ENCODE peak calls at places on chromosomes 1 and 21, in four cellular contexts. M, U, J and X are unnamed samples. For H3K36me3, the result is how much of the 10 kb centered on the place peaks cover.

GRCh38 chr21:20971296-20971921 is 26.8 kb upstream of the NCAM2 start:
- DNase-seq in J (peak), U (no peak), M (peak), X (peak)

GRCh38 chr21:33858672-33859372 is 56.8 kb downstream of the ATP5PO start:
- DNase-seq in M (no peak), U (no peak), J (no peak), X (no peak)

GRCh38 chr1:224786533-224787249 is 142.8 kb upstream of the DNAH14 start:
- DNase-seq in M (peak), J (peak), U (no peak), X (no peak)

GRCh38 chr1:12376236-12377064 is 146.6 kb downstream of the VPS13D start:
- DNase-seq in U (no peak), J (no peak), M (no peak), X (no peak)

GRCh38 chr1:147509786-147510360 is 31.4 kb upstream of the BCL9 start:
- DNase-seq in J (no peak), M (no peak), U (no peak), X (no peak)

GRCh38 chr1:117147856-117148588 is 26.5 kb upstream of the TRIM45 start:
- DNase-seq in J (peak), M (peak), U (no peak), X (peak)

GRCh38 chr1:13732971-13733667 is 33.1 kb downstream of the PRDM2 start:
- DNase-seq in U (no peak), M (no peak), J (no peak), X (no peak)

GRCh38 chr1:101251504-101251903 is 14.7 kb downstream of the S1PR1 start:
- DNase-seq in M (no peak), J (no peak), U (no peak), X (no peak)

GRCh38 chr1:175572932-175573871 is 170.2 kb downstream of the TNR start:
- DNase-seq in M (no peak), U (no peak), J (no peak), X (no peak)

GRCh38 chr1:53047737-53048344 is 14.2 kb upstream of the PODN start:
- DNase-seq in J (peak), U (peak), M (peak), X (peak)

GRCh38 chr1:84505167-84506001 is 802 bp upstream of the SPATA1 start:
- DNase-seq in U (no peak), J (peak), M (peak), X (no peak)

GRCh38 chr21:42844411-42845113 is 34.8 kb downstream of the WDR4 start:
- DNase-seq in J (no peak), M (no peak), U (no peak), X (no peak)

DNA sequence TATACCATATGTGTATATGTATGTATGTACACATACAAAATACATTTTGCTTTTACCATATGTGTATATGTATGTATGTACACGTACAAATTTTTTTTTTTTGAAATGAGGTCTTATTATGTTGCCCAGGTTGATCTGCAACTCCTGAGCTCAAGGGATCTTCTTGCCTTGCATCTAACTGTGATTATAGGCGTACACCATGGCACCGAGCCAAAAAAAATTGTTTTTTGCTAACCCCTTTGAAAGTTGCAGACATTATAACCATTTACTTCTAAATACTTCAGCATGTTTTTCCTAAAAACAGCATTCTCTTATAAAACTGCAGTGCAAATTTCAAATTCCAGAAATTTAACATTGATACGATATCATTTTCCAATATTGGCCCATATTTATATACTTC is 147.0 kb downstream of the POU2F1 start:
- DNase-seq in J (no peak), U (no peak), M (no peak), X (no peak)
- H3K36me3 ChIP-seq in J (under half), U (under half), M (under half), X (under half)

DNA sequence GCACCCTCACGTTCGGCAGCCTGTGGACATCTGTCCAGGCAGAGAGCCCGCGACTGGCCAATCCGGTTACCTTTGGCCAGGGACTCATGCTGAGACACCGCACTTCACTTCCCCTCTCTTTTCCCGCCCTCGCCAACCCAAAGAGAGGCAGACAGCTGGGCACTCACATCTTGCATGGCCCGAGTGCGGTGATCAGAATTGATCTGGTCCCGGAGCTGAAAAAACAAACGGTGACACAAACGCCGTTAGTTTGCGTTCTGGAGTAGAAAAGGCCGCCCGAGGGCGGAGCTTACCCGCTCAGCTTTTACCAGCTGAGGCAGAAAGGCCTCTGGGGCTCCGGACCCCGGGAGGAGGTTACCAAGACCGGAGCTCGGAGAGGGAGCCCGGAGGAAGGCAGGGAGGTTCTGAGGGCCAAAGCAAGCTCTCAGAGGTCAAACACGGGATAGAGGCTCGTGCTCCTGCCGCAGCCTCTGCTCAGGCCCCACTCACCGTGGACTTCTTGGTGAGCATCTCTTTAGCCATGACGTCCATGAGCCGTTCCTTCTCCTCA is 366 bp downstream of the SF3A3 start:
- DNase-seq in U (no peak), J (peak), M (peak), X (peak)
- H3K36me3 ChIP-seq in U (under half), J (under half), M (under half), X (under half)

DNA sequence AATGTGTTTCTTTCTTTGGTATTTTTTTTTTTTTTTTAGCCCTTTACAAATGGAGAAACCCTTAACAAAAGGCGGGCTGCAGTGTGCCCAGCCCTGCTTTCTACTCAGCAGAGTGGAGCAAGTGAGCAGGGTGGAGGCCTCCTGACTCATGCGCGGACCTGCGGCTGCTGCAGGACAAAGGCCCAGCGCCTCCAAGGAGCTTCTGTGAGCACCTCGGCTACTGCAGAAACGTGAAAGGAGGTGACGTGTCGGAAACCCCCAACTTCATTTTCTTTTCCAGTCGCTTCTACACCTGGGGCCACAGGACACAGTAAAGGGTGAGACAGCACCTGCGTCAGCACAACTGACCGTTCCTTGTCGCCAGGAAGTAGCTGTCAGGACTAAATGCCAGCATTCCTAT is 7.0 kb downstream of the TPRG1L start:
- DNase-seq in M (no peak), U (no peak), J (no peak), X (no peak)
- H3K36me3 ChIP-seq in M (under half), U (under half), J (half or more), X (under half)

GRCh38 chr21:44067011-44067839 is 40.0 kb upstream of the PWP2 start:
- DNase-seq in J (no peak), M (no peak), U (no peak), X (no peak)
- H3K36me3 ChIP-seq in J (under half), M (under half), U (under half), X (under half)

DNA sequence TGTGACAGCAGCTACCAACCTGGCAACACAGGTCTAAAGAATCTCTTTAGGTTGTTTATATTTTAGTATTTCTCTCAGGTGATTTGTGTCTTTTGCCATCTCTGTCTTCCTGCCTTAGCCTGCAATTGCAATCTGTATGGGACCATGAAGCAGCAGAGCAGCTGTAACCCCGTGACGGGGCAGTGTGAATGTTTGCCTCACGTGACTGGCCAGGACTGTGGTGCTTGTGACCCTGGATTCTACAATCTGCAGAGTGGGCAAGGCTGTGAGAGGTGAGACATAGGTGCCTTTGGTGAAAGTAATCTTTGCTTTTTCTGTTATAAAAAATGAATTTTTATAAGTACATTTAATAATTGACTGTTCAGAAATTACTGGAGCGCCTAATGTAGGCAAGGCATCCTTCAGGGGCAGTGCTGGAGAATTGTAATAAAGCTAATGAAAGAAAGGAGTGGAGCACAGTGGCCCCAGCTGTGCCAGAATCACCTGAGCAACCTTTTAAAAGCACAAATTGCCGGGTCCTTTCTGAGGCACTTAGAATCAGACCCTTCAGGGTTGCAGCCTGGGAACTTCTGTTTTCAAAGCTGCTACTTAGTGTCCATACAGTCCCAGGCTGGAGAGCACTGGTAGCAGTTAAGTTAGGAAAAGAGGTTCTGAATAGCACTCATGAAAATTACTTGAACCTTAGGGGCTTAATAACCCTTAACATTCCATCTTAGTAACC is 60.6 kb upstream of the LAMC2 start:
- DNase-seq in U (no peak), J (no peak), M (no peak), X (no peak)
- H3K36me3 ChIP-seq in U (under half), J (half or more), M (under half), X (half or more)

DNA sequence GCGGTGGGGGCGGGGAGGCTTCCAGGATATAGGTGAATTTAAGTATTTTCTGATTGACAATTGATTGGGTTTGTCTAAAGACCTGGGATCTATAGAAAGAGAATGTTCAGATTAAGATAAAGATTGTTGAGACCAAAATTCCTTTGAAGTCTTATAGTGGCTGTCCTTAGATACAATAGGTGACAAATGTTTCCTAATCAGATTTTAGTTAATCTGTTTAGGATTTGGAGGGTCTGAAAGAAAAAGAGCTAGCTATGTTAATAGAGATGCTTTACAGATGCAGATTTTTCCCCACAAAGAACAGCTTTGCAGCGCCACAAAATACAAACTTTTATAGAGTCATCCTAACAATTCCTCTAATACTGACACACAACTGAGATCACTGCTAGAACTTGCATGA is 14.6 kb upstream of the EPRS1 start:
- DNase-seq in M (no peak), J (no peak), U (no peak), X (no peak)
- H3K36me3 ChIP-seq in M (under half), J (under half), U (under half), X (under half)